ENCODE peak calls at places on chromosome 1, in nine cellular contexts. P is GM10248; K is kidney tubule cell; D is fibroblast of lung; J is stimulated activated CD4-positive, alpha-beta T cell treated with anti-CD3 and anti-CD28 coated beads, TNF-alpha, amount 100 ng/mL, for 1 hour; U is sciatic nerve; T is endothelial cell; O is GM20000; Q is T-cell. W is an unnamed sample.

GRCh38 chr1:11132571-11133293 is 33.1 kb upstream of the EXOSC10 start:
- DNase-seq in P (no peak), K (no peak), D (no peak), J (no peak), U (no peak), T (no peak), O (no peak), Q (no peak), W (no peak)

GRCh38 chr1:168260393-168260792 is 20.3 kb upstream of the TBX19 start:
- DNase-seq in P (no peak), K (no peak), D (no peak), J (no peak), U (no peak), T (no peak), O (no peak), Q (no peak), W (no peak)

GRCh38 chr1:12556368-12556930 is 61.6 kb downstream of the DHRS3 start:
- DNase-seq in P (no peak), K (no peak), D (peak; percentile 87), J (no peak), U (peak; percentile 80), T (no peak), O (no peak), Q (no peak), W (peak; percentile 84)

GRCh38 chr1:15966081-15966955 is 9.6 kb downstream of the ZBTB17 start:
- DNase-seq in P (peak; percentile 83), K (peak; percentile 68), D (no peak), J (peak; percentile 61), U (no peak), T (no peak), O (peak; percentile 88), Q (peak; percentile 18), W (peak; percentile 86)

GRCh38 chr1:160739098-160739511 is at the start of gene SLAMF7:
- DNase-seq in P (peak; percentile 52), K (peak; percentile 25), D (no peak), J (no peak), U (no peak), T (no peak), O (peak; percentile 60), Q (no peak), W (no peak)

GRCh38 chr1:43171312-43171875 is 696 bp downstream of the EBNA1BP2 start:
- DNase-seq in P (no peak), K (no peak), D (no peak), J (no peak), U (no peak), T (no peak), O (no peak), Q (no peak), W (peak; percentile 44)

GRCh38 chr1:38028105-38028591 is 15.6 kb downstream of the UTP11 start:
- DNase-seq in P (peak; percentile 84), K (peak; percentile 37), D (no peak), J (peak; percentile 51), U (no peak), T (no peak), O (peak; percentile 81), Q (no peak), W (peak; percentile 51)

GRCh38 chr1:21278898-21279819 is 11.1 kb downstream of the ECE1 start:
- DNase-seq in P (no peak), K (no peak), D (peak; percentile 36), J (no peak), U (no peak), T (peak; percentile 25), O (no peak), Q (no peak), W (peak; percentile 59)

GRCh38 chr1:23664837-23665795 is 26.5 kb upstream of the RPL11 start:
- DNase-seq in P (peak; percentile 45), K (peak; percentile 25), D (peak; percentile 26), J (no peak), U (no peak), T (peak; percentile 17), O (no peak), Q (no peak), W (peak; percentile 62)

GRCh38 chr1:99648107-99648506 is 2.2 kb downstream of the PALMD start:
- DNase-seq in P (no peak), K (peak; percentile 54), D (no peak), J (no peak), U (peak; percentile 63), T (no peak), O (no peak), Q (no peak), W (peak; percentile 34)

GRCh38 chr1:56578963-56579875 is at the start of gene PLPP3:
- DNase-seq in P (peak; percentile 31), K (peak; percentile 90), D (peak; percentile 98), J (no peak), U (peak; percentile 91), T (peak; percentile 73), O (peak; percentile 62), Q (no peak), W (peak; percentile 95)

GRCh38 chr1:41716188-41717130 is 202.3 kb downstream of the HIVEP3 start:
- DNase-seq in P (no peak), K (no peak), D (no peak), J (no peak), U (no peak), T (no peak), O (no peak), Q (no peak), W (no peak)

GRCh38 chr1:78658901-78659300 is 9.3 kb downstream of the IFI44 start:
- DNase-seq in P (no peak), K (no peak), D (peak; percentile 44), J (no peak), U (no peak), T (no peak), O (no peak), Q (no peak), W (no peak)

W was measured in GM23248.